ENCODE peak calls at places on chromosomes 2 and 18, in eight cellular contexts. E is IMR-90, V is adrenal gland, Y is sigmoid colon, D is stomach, H is ovary, P is transverse colon, F is Peyer's patch. G is an unnamed sample.
A peak's percentile ranks its signal among the peaks of the same experiment; 100 is the strongest.

GRCh38 chr18:61882296-61883004 is 10.4 kb downstream of the RNF152 start:
- DNase-seq in V (no peak), H (no peak), D (no peak), F (no peak), Y (no peak), P (no peak), E (peak; percentile 19), G (no peak)

GRCh38 chr2:95301876-95302641 is 4.9 kb downstream of the KCNIP3 start:
- DNase-seq in V (no peak), H (no peak), Y (no peak), P (no peak), E (no peak), D (no peak), F (no peak), G (no peak)

GRCh38 chr2:224584111-224584764 is 925 bp downstream of the CUL3 start:
- DNase-seq in E (peak; percentile 38), H (no peak), D (peak; percentile 36), Y (peak; percentile 68), V (peak; percentile 49), P (peak; percentile 36), F (peak; percentile 58), G (no peak)

GRCh38 chr2:241690202-241690717 is 3.6 kb upstream of the DTYMK start:
- DNase-seq in V (no peak), E (no peak), P (no peak), D (no peak), H (no peak), F (no peak), Y (no peak), G (no peak)

GRCh38 chr2:207692206-207693065 is 19.0 kb upstream of the CCNYL1 start:
- DNase-seq in P (peak; percentile 58), E (peak; percentile 4), F (peak; percentile 39), H (no peak), V (peak; percentile 64), D (peak; percentile 56), Y (no peak), G (peak; percentile 35)

GRCh38 chr18:13300029-13300428 is 81.5 kb downstream of the LDLRAD4 start:
- DNase-seq in P (no peak), E (no peak), Y (no peak), D (no peak), H (no peak), V (no peak), F (no peak), G (no peak)

GRCh38 chr2:173021939-173022371 is 53.7 kb upstream of the MAP3K20 start:
- DNase-seq in H (no peak), F (no peak), E (peak; percentile 60), Y (no peak), V (no peak), P (no peak), D (no peak), G (no peak)

GRCh38 chr18:59744271-59744721 is 47.1 kb upstream of the CCBE1 start:
- DNase-seq in V (no peak), H (no peak), E (peak; percentile 96), D (no peak), P (no peak), F (no peak), Y (no peak), G (no peak)

GRCh38 chr2:158837645-158838044 is 42.5 kb downstream of the DAPL1 start:
- DNase-seq in V (no peak), H (no peak), D (no peak), P (no peak), Y (no peak), E (no peak), F (no peak), G (no peak)

GRCh38 chr2:166351319-166351718 is 24.4 kb downstream of the SCN9A start:
- DNase-seq in P (no peak), D (no peak), E (peak; percentile 86), V (no peak), F (no peak), Y (no peak), H (no peak), G (no peak)

GRCh38 chr2:151922845-151923666 is 94.8 kb upstream of the ARL5A start:
- DNase-seq in P (peak; percentile 39), E (no peak), Y (peak; percentile 80), F (no peak), D (peak; percentile 64), H (no peak), V (peak; percentile 78), G (peak; percentile 81)

GRCh38 chr2:119326938-119327337 is 39.7 kb downstream of the C2orf76 start:
- DNase-seq in H (no peak), P (no peak), V (no peak), F (no peak), E (no peak), Y (no peak), D (no peak), G (no peak)

GRCh38 chr2:64773461-64774118 is 119.9 kb upstream of the SERTAD2 start:
- DNase-seq in V (no peak), F (no peak), H (no peak), D (no peak), E (no peak), Y (no peak), P (no peak), G (no peak)

GRCh38 chr2:218405365-218406208 is 5.9 kb downstream of the CTDSP1 start:
- DNase-seq in P (no peak), H (peak; percentile 72), F (peak; percentile 39), Y (peak; percentile 80), D (no peak), E (no peak), V (no peak), G (peak; percentile 64)

GRCh38 chr2:227473019-227473461 is 1.1 kb downstream of the AGFG1 start:
- DNase-seq in H (no peak), Y (no peak), F (no peak), V (no peak), P (no peak), E (peak; percentile 24), D (no peak), G (no peak)

GRCh38 chr2:227474406-227474805 is 2.5 kb downstream of the AGFG1 start:
- DNase-seq in E (no peak), F (no peak), Y (no peak), D (no peak), P (no peak), H (no peak), V (no peak), G (no peak)

GRCh38 chr2:227471924-227472264 is at the start of gene AGFG1:
- DNase-seq in D (peak; percentile 89), E (peak; percentile 67), Y (peak; percentile 89), H (peak; percentile 90), P (peak; percentile 88), F (peak; percentile 77), V (peak; percentile 84), G (peak; percentile 90)

GRCh38 chr2:227477291-227477690 is 5.3 kb downstream of the AGFG1 start:
- DNase-seq in F (no peak), P (no peak), E (peak; percentile 51), Y (no peak), D (no peak), V (no peak), H (no peak), G (no peak)

GRCh38 chr2:227472265-227473018 is 486 bp downstream of the AGFG1 start:
- DNase-seq in P (peak; percentile 46), F (peak; percentile 35), E (no peak), D (peak; percentile 37), Y (peak; percentile 68), H (peak; percentile 52), V (peak; percentile 45), G (peak; percentile 67)
- H3K27ac ChIP-seq in P (peak overlapping the region; percentile 94), F (peak overlapping the region; percentile 77), E (peak overlapping the region; percentile 83), D (peak overlapping the region; percentile 95), Y (peak overlapping the region; percentile 94), H (peak overlapping the region; percentile 85), V (peak overlapping the region; percentile 92), G (peak overlapping the region; percentile 71)

GRCh38 chr2:130835766-130836015 is 1.0 kb upstream of the ARHGEF4 start:
- DNase-seq in V (no peak), D (no peak), F (no peak), Y (peak; percentile 34), H (no peak), E (no peak), P (no peak), G (no peak)
- H3K27me3 ChIP-seq in V (peaks cover 34% of the 10 kb centered on the region), D (peaks cover 88% of the 10 kb centered on the region), F (peaks cover 15% of the 10 kb centered on the region), Y (peaks cover 25% of the 10 kb centered on the region), H (no peaks in the 10 kb centered on the region), E (peaks cover 23% of the 10 kb centered on the region), P (peaks cover 49% of the 10 kb centered on the region), G (no peaks in the 10 kb centered on the region)

GRCh38 chr2:239979243-239980023 is 45.7 kb downstream of the NDUFA10 start:
- DNase-seq in H (no peak), V (no peak), Y (no peak), P (no peak), E (no peak), F (no peak), D (no peak), G (no peak)

GRCh38 chr2:239985356-239985755 is 39.8 kb downstream of the NDUFA10 start:
- DNase-seq in H (no peak), E (no peak), Y (no peak), V (no peak), D (no peak), F (no peak), P (no peak), G (no peak)

GRCh38 chr2:239983004-239983778 is 42.0 kb downstream of the NDUFA10 start:
- DNase-seq in F (no peak), D (no peak), H (no peak), P (no peak), Y (no peak), E (no peak), V (no peak), G (no peak)

DNA sequence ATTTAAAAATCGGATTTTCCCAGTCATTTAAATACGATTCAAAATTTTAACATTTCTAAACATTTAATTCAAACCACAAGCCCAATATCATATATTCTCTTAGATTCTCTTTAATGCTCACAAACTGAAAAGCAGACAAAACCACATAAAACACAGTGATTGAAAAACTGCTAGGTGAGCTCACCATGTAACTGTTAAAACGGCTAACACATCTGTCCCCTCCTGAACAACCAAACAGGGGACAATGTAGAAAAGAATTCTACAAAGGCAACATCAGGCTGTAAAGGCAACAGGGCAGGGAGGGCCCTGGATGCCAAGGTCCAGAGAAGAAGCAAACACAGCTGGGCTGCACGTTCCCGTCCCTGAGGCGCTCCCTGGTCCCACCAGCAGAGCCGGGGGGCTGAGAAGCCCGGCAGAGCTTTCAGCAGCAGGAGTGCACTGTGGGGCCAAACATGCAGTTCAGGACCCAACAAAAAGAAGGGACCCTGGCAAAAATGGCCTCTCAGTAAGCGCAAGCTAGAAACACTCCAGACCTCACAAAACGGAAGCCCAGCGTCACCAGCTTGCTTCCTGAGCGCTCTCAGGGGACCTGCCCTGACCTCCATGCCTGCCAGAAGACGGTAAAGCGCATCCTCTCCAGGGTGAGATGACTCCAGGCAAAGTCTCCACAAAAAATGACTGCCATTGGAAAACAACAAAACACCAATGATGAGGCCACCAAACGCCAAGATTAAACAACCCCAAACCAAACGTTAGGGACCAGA is 40.5 kb downstream of the NDUFA10 start:
- DNase-seq in P (no peak), E (no peak), H (no peak), V (no peak), F (no peak), Y (no peak), D (no peak), G (no peak)
- TF ChIP-seq POLR2A in P (no peak), E (no peak), H (no peak), V (no peak), F (no peak), Y (no peak), D (no peak), G (no peak)

DNA sequence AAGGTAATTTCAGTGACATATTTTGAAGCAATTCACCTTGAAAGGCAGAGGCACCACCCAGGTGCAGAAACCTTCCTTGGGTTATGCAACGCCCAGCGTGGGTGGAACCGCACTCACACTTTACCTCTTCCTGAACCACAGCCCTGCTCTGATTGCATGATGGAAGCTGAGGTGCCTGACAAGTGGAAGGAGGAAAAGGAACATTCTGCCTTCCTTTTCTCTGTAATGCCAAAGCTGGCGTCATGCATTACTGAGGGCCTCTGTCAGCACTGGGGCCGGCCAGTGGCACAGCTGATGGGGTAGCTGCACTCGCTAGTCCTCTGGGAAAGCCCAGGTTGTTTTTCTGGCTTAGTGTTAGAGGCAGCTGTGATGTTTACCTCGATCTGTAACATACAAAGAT is 266.5 kb downstream of the NEDD4L start:
- DNase-seq in V (no peak), D (peak; percentile 78), E (no peak), Y (peak; percentile 78), H (no peak), P (peak; percentile 87), F (peak; percentile 23), G (peak; percentile 38)
- H3K27ac ChIP-seq in V (no peak overlapping the region), D (peak overlapping the region; percentile 86), E (no peak overlapping the region), Y (peak overlapping the region; percentile 64), H (no peak overlapping the region), P (peak overlapping the region; percentile 71), F (no peak overlapping the region), G (peak overlapping the region; percentile 7)

G was measured in right lobe of liver.